ENCODE peak calls at places on chromosomes 2 and 18, in six cellular contexts. V is psoas muscle, Z is M059J, S is sciatic nerve, H is left kidney, C is NCI-H1105. D is an unnamed sample.

GRCh38 chr2:64638502-64639120 is 15.1 kb downstream of the SERTAD2 start:
- DNase-seq in V (no peak), Z (no peak), S (no peak), H (no peak), C (no peak), D (peak)

GRCh38 chr2:177598321-177598922 is 205.8 kb downstream of the AGPS start:
- DNase-seq in V (no peak), Z (no peak), S (peak), H (peak), C (no peak), D (no peak)

GRCh38 chr2:20224191-20224715 is 677 bp downstream of the SDC1 start:
- DNase-seq in V (no peak), Z (no peak), S (no peak), H (no peak), C (peak), D (no peak)

GRCh38 chr2:239343946-239344856 is 56.6 kb downstream of the HDAC4 start:
- DNase-seq in V (no peak), Z (no peak), S (no peak), H (no peak), C (no peak), D (no peak)

GRCh38 chr2:143501245-143501644 is 372.0 kb downstream of the ARHGAP15 start:
- DNase-seq in V (no peak), Z (no peak), S (no peak), H (no peak), C (no peak), D (no peak)

GRCh38 chr2:219388845-219389156 is 1.1 kb upstream of the DNPEP start:
- DNase-seq in V (no peak), Z (no peak), S (no peak), H (no peak), C (no peak), D (no peak)

GRCh38 chr2:176830362-176830761 is 382.2 kb upstream of the HNRNPA3 start:
- DNase-seq in V (no peak), Z (peak), S (no peak), H (peak), C (no peak), D (no peak)

GRCh38 chr2:1749489-1749748 is 5.1 kb upstream of the PXDN start:
- DNase-seq in V (no peak), Z (no peak), S (peak), H (no peak), C (no peak), D (no peak)

GRCh38 chr2:130967020-130967495 is 126.2 kb downstream of the FAM168B start:
- DNase-seq in V (no peak), Z (no peak), S (no peak), H (no peak), C (no peak), D (no peak)

GRCh38 chr18:55018602-55019001 is 59.3 kb upstream of the CCDC68 start:
- DNase-seq in V (no peak), Z (peak), S (no peak), H (no peak), C (no peak), D (peak)

GRCh38 chr2:73970850-73971471 is 13.7 kb upstream of the TET3 start:
- DNase-seq in V (peak), Z (peak), S (peak), H (peak), C (no peak), D (no peak)

GRCh38 chr2:53559302-53559967 is 208.2 kb upstream of the CHAC2 start:
- DNase-seq in V (no peak), Z (peak), S (no peak), H (no peak), C (no peak), D (peak)

GRCh38 chr18:4639628-4640310 is 184.7 kb upstream of the DLGAP1 start:
- DNase-seq in V (no peak), Z (no peak), S (no peak), H (peak), C (no peak), D (no peak)

GRCh38 chr2:164593541-164593940 is 27.7 kb downstream of the GRB14 start:
- DNase-seq in V (no peak), Z (no peak), S (no peak), H (no peak), C (no peak), D (no peak)

D was measured in bronchial epithelial cell.